ENCODE peak calls at places on chromosomes 6 and 20, in ten cellular contexts. U is COR-L47; D is NCI-H1105 treated with DMSO at 0.1 percent for 48 hours; I is B cell; E is NCI-H2171 treated with DMSO at 0.1 percent for 48 hours; G is OCI-LY7; Y is NCI-H510A treated with DMSO at 0.1 percent for 48 hours; F is endothelial cell; L is NCI-H774; M is stimulated activated CD4-positive, alpha-beta T cell treated with anti-CD3 and anti-CD28 coated beads, TNF-alpha, amount 100 ng/mL, for 4 hours. V is an unnamed sample.

GRCh38 chr6:161941565-161941964 is 667.7 kb upstream of the AGPAT4 start:
- DNase-seq in U (no peak), D (no peak), I (no peak), E (no peak), G (no peak), Y (no peak), F (no peak), L (no peak), M (no peak), V (no peak)

GRCh38 chr20:48728042-48728837 is 99.6 kb downstream of the PREX1 start:
- DNase-seq in U (no peak), D (no peak), I (no peak), E (peak), G (no peak), Y (no peak), F (no peak), L (no peak), M (no peak), V (no peak)

GRCh38 chr6:88262372-88262771 is 96.2 kb upstream of the CNR1 start:
- DNase-seq in U (no peak), D (no peak), I (no peak), E (no peak), G (no peak), Y (no peak), F (no peak), L (no peak), M (no peak), V (no peak)

GRCh38 chr20:48846516-48847492 is 19.0 kb upstream of the PREX1 start:
- DNase-seq in U (no peak), D (no peak), I (peak), E (no peak), G (peak), Y (no peak), F (peak), L (no peak), M (no peak), V (no peak)

GRCh38 chr6:150291968-150292710 is 76.7 kb upstream of the IYD start:
- DNase-seq in U (no peak), D (no peak), I (no peak), E (no peak), G (no peak), Y (no peak), F (no peak), L (no peak), M (no peak), V (no peak)

GRCh38 chr6:27532820-27533538 is 60.1 kb upstream of the ZNF184 start:
- DNase-seq in U (no peak), D (no peak), I (no peak), E (no peak), G (no peak), Y (no peak), F (no peak), L (no peak), M (no peak), V (no peak)

GRCh38 chr6:167787896-167788530 is 38.7 kb upstream of the AFDN start:
- DNase-seq in U (no peak), D (no peak), I (no peak), E (no peak), G (no peak), Y (no peak), F (no peak), L (no peak), M (no peak), V (no peak)

GRCh38 chr6:153872946-153873345 is 166.1 kb upstream of the OPRM1 start:
- DNase-seq in U (no peak), D (no peak), I (no peak), E (no peak), G (no peak), Y (no peak), F (no peak), L (no peak), M (no peak), V (no peak)

GRCh38 chr6:78513856-78514255 is 353.5 kb upstream of the IRAK1BP1 start:
- DNase-seq in U (no peak), D (no peak), I (no peak), E (no peak), G (peak), Y (no peak), F (no peak), L (peak), M (no peak), V (peak)

GRCh38 chr6:135922170-135922569 is 70.7 kb downstream of the PDE7B start:
- DNase-seq in U (no peak), D (peak), I (no peak), E (peak), G (no peak), Y (no peak), F (no peak), L (no peak), M (no peak), V (peak)

GRCh38 chr20:50691585-50692552 is 527 bp upstream of the RIPOR3 start:
- DNase-seq in U (no peak), D (no peak), I (no peak), E (no peak), G (no peak), Y (no peak), F (peak), L (no peak), M (no peak), V (no peak)

V was measured in NT2/D1.